ENCODE peak calls at places on chromosomes 7 and 10, in four cellular contexts. One of them, this sample, is unnamed.
A peak's percentile ranks its signal among the peaks of the same experiment; 100 is the strongest.

GRCh38 chr7:28885771-28886170 is 72.4 kb downstream of the TRIL start:
- DNase-seq in lower lobe of right lung: no peak
- DNase-seq in Panc1: no peak
- DNase-seq in thoracic aorta: no peak
- DNase-seq in this sample: no peak

GRCh38 chr7:80277434-80278427 is 143.1 kb downstream of the GNAI1 start:
- DNase-seq in thoracic aorta: no peak
- DNase-seq in Panc1: no peak
- DNase-seq in lower lobe of right lung: no peak
- DNase-seq in this sample: no peak

GRCh38 chr10:93062499-93063216 is 2.1 kb downstream of the CYP26C1 start:
- DNase-seq in Panc1: no peak
- DNase-seq in lower lobe of right lung: peak; percentile 57
- DNase-seq in thoracic aorta: no peak
- DNase-seq in this sample: no peak

GRCh38 chr10:42979730-42980467 is 97.0 kb upstream of the RET start:
- DNase-seq in lower lobe of right lung: no peak
- DNase-seq in thoracic aorta: no peak
- DNase-seq in Panc1: no peak
- DNase-seq in this sample: peak; percentile 13

GRCh38 chr7:155793720-155794119 is 18.5 kb downstream of the SHH start:
- DNase-seq in lower lobe of right lung: no peak
- DNase-seq in thoracic aorta: no peak
- DNase-seq in Panc1: no peak
- DNase-seq in this sample: no peak

GRCh38 chr10:104735469-104735868 is 94.4 kb downstream of the SORCS3 start:
- DNase-seq in Panc1: no peak
- DNase-seq in lower lobe of right lung: no peak
- DNase-seq in thoracic aorta: no peak
- DNase-seq in this sample: no peak

GRCh38 chr7:48337012-48337621 is 165.9 kb downstream of the ABCA13 start:
- DNase-seq in thoracic aorta: no peak
- DNase-seq in lower lobe of right lung: no peak
- DNase-seq in Panc1: peak; percentile 35
- DNase-seq in this sample: no peak

GRCh38 chr10:132421377-132422168 is 24.6 kb downstream of the PWWP2B start:
- DNase-seq in thoracic aorta: peak; percentile 43
- DNase-seq in Panc1: no peak
- DNase-seq in lower lobe of right lung: peak; percentile 91
- DNase-seq in this sample: no peak

GRCh38 chr10:70985824-70986336 is 97.5 kb upstream of the PCBD1 start:
- DNase-seq in lower lobe of right lung: no peak
- DNase-seq in thoracic aorta: no peak
- DNase-seq in Panc1: no peak
- DNase-seq in this sample: no peak

GRCh38 chr7:158400601-158401225 is 186.9 kb downstream of the PTPRN2 start:
- DNase-seq in thoracic aorta: no peak
- DNase-seq in Panc1: no peak
- DNase-seq in lower lobe of right lung: no peak
- DNase-seq in this sample: no peak

GRCh38 chr7:11758627-11759111 is 73.3 kb downstream of the THSD7A start:
- DNase-seq in thoracic aorta: no peak
- DNase-seq in Panc1: no peak
- DNase-seq in lower lobe of right lung: no peak
- DNase-seq in this sample: no peak

GRCh38 chr10:101986277-101986971 is 69.5 kb downstream of the ARMH3 start:
- DNase-seq in thoracic aorta: no peak
- DNase-seq in Panc1: no peak
- DNase-seq in lower lobe of right lung: peak; percentile 75
- DNase-seq in this sample: no peak

GRCh38 chr7:133047321-133047720 is 34.6 kb downstream of the CHCHD3 start:
- DNase-seq in lower lobe of right lung: no peak
- DNase-seq in Panc1: no peak
- DNase-seq in thoracic aorta: no peak
- DNase-seq in this sample: no peak

DNA sequence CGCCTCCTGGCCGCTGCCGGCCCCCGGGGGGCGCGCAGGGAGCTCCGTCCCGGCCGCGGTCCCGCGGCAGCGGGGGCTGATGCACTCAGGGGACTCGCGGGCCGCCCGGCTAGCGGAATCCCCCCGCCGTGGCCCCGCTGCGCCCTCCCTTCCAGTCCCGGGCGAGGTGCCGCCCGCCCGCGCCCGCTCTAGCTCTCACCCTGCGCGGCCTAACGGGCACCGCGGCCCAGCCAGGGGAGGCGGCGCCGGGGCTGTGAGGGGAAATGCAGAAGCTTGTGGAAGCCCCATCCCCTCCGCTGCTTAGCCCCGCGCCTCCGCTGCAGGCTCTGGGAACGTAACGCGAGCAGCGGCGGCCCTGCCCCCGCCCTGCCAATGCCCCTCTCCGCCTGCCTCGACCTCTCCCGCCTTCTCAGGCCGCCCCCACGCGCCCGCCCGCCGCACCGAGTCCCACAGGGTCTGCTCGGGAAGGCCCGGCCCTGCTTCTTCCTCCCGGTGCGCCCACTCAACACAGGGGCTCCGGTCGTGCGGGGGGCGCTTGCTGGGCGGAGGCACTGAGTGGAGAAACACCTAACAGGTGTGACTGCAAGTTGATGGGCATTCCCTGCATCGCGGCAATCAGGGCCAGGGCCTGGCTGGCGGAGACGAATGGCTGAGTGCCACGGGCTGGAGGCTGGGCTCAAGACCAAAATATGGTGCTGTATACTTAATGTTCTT is 383 bp upstream of the TMEM229A start:
- DNase-seq in Panc1: no peak
- DNase-seq in thoracic aorta: no peak
- DNase-seq in lower lobe of right lung: peak; percentile 41
- DNase-seq in this sample: peak; percentile 79
- H3K4me3 ChIP-seq in Panc1: peak overlapping the region; percentile 30
- H3K4me3 ChIP-seq in thoracic aorta: peak overlapping the region; percentile 63
- H3K4me3 ChIP-seq in lower lobe of right lung: peak overlapping the region; percentile 46
- H3K4me3 ChIP-seq in this sample: peak overlapping the region; percentile 86

GRCh38 chr7:22357311-22358175 is 589 bp upstream of the RAPGEF5 start:
- DNase-seq in lower lobe of right lung: no peak
- DNase-seq in Panc1: peak; percentile 25
- DNase-seq in thoracic aorta: no peak
- DNase-seq in this sample: no peak

GRCh38 chr7:22354462-22354861 is 2.5 kb downstream of the RAPGEF5 start:
- DNase-seq in Panc1: no peak
- DNase-seq in lower lobe of right lung: no peak
- DNase-seq in thoracic aorta: no peak
- DNase-seq in this sample: no peak

GRCh38 chr7:22356010-22356854 is 722 bp downstream of the RAPGEF5 start:
- DNase-seq in Panc1: no peak
- DNase-seq in thoracic aorta: no peak
- DNase-seq in lower lobe of right lung: peak; percentile 48
- DNase-seq in this sample: no peak

GRCh38 chr7:22356855-22357310 is at the start of gene RAPGEF5:
- DNase-seq in Panc1: no peak
- DNase-seq in lower lobe of right lung: peak; percentile 58
- DNase-seq in thoracic aorta: no peak
- DNase-seq in this sample: no peak

GRCh38 chr7:22355620-22356009 is 1.3 kb downstream of the RAPGEF5 start:
- DNase-seq in lower lobe of right lung: no peak
- DNase-seq in Panc1: no peak
- DNase-seq in thoracic aorta: no peak
- DNase-seq in this sample: no peak
- H3K27ac ChIP-seq in lower lobe of right lung: no peak overlapping the region
- H3K27ac ChIP-seq in Panc1: no peak overlapping the region
- H3K27ac ChIP-seq in thoracic aorta: no peak overlapping the region
- H3K27ac ChIP-seq in this sample: peak overlapping the region; percentile 69

GRCh38 chr7:44881066-44881600 is 4.2 kb downstream of the PURB start:
- DNase-seq in thoracic aorta: no peak
- DNase-seq in Panc1: no peak
- DNase-seq in lower lobe of right lung: no peak
- DNase-seq in this sample: no peak
- H3K4me3 ChIP-seq in thoracic aorta: peak overlapping the region; percentile 92
- H3K4me3 ChIP-seq in Panc1: peak overlapping the region; percentile 83
- H3K4me3 ChIP-seq in lower lobe of right lung: peak overlapping the region; percentile 93
- H3K4me3 ChIP-seq in this sample: peak overlapping the region; percentile 90

DNA sequence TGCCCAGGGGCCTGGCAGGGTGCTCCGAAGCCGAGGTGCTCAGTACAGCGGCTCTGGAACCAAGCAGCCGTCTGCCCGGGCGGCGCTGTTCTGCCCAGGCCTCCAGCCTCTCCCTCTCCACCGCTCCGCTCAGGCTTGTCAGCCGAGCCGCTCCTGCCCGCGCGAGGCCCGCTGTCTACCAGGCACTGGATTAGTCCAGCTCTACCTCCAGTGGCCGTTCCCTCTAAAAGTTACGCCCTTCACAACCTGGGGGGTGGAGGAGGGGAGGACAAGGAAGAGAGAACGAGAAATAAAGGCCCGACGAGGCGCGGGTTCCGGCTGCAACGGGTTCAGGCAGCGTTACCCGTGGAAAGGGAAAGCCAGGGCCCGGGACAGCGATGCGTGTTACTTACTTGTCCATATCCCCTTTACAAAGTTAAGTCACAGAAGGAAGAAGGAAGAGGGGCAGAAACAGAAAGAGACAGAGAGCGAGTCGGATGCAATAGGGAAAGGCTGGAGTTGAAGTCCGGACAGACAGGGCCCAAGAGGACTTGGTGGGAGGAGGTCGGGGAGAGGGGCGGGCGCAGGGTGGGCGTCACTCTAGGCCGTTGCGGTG is 2.9 kb downstream of the SP8 start:
- DNase-seq in thoracic aorta: no peak
- DNase-seq in Panc1: no peak
- DNase-seq in lower lobe of right lung: no peak
- DNase-seq in this sample: no peak
- H3K27ac ChIP-seq in thoracic aorta: no peak overlapping the region
- H3K27ac ChIP-seq in Panc1: no peak overlapping the region
- H3K27ac ChIP-seq in lower lobe of right lung: no peak overlapping the region
- H3K27ac ChIP-seq in this sample: no peak overlapping the region

GRCh38 chr7:43199333-43199732 is 86.9 kb downstream of the HECW1 start:
- DNase-seq in Panc1: no peak
- DNase-seq in lower lobe of right lung: no peak
- DNase-seq in thoracic aorta: no peak
- DNase-seq in this sample: no peak
- H3K4me3 ChIP-seq in Panc1: no peak overlapping the region
- H3K4me3 ChIP-seq in lower lobe of right lung: no peak overlapping the region
- H3K4me3 ChIP-seq in thoracic aorta: no peak overlapping the region
- H3K4me3 ChIP-seq in this sample: no peak overlapping the region

GRCh38 chr10:4330626-4331025 is 495.4 kb upstream of the AKR1E2 start:
- DNase-seq in Panc1: no peak
- DNase-seq in lower lobe of right lung: no peak
- DNase-seq in thoracic aorta: no peak
- DNase-seq in this sample: no peak

GRCh38 chr10:4332764-4333473 is 493.1 kb upstream of the AKR1E2 start:
- DNase-seq in thoracic aorta: no peak
- DNase-seq in lower lobe of right lung: no peak
- DNase-seq in Panc1: no peak
- DNase-seq in this sample: no peak

GRCh38 chr10:4329237-4329636 is 496.8 kb upstream of the AKR1E2 start:
- DNase-seq in Panc1: no peak
- DNase-seq in thoracic aorta: no peak
- DNase-seq in lower lobe of right lung: no peak
- DNase-seq in this sample: no peak

GRCh38 chr10:4333474-4333894 is 492.5 kb upstream of the AKR1E2 start:
- DNase-seq in Panc1: no peak
- DNase-seq in lower lobe of right lung: no peak
- DNase-seq in thoracic aorta: no peak
- DNase-seq in this sample: no peak

GRCh38 chr10:4331150-4331549 is 494.9 kb upstream of the AKR1E2 start:
- DNase-seq in thoracic aorta: no peak
- DNase-seq in Panc1: no peak
- DNase-seq in lower lobe of right lung: no peak
- DNase-seq in this sample: no peak
- H3K27ac ChIP-seq in thoracic aorta: no peak overlapping the region
- H3K27ac ChIP-seq in Panc1: peak overlapping the region; percentile 34
- H3K27ac ChIP-seq in lower lobe of right lung: no peak overlapping the region
- H3K27ac ChIP-seq in this sample: no peak overlapping the region